ENCODE peak calls at places on chromosomes 3 and 15, in five cellular contexts. B, M, Q, S and G are unnamed samples.

GRCh38 chr15:40597024-40597423 is 3.0 kb downstream of the KNL1 start:
- DNase-seq in Q (no peak), B (no peak), M (no peak), S (no peak), G (no peak)

GRCh38 chr15:68619303-68619698 is 40.5 kb downstream of the CORO2B start:
- DNase-seq in S (no peak), M (no peak), B (no peak), Q (no peak), G (no peak)

GRCh38 chr3:167733961-167734497 is 663 bp downstream of the PDCD10 start:
- DNase-seq in B (no peak), S (peak), M (no peak), Q (no peak), G (no peak)

GRCh38 chr3:71201939-71202338 is 381.6 kb downstream of the FOXP1 start:
- DNase-seq in B (no peak), S (peak), M (peak), Q (no peak), G (no peak)

GRCh38 chr15:61038910-61039309 is 190.2 kb downstream of the RORA start:
- DNase-seq in S (no peak), B (no peak), M (no peak), Q (no peak), G (no peak)

GRCh38 chr15:94297543-94297942 is 66.2 kb downstream of the MCTP2 start:
- DNase-seq in Q (no peak), B (no peak), S (no peak), M (no peak), G (no peak)

GRCh38 chr3:56369914-56370313 is 98.4 kb downstream of the ERC2 start:
- DNase-seq in S (peak), M (no peak), B (no peak), Q (no peak), G (no peak)

GRCh38 chr3:28349397-28350000 is 875 bp upstream of the AZI2 start:
- DNase-seq in B (no peak), S (no peak), M (no peak), Q (no peak), G (no peak)

GRCh38 chr3:81581966-81582599 is 179.4 kb downstream of the GBE1 start:
- DNase-seq in M (peak), B (no peak), S (peak), Q (peak), G (peak)

GRCh38 chr3:8529738-8530525 is 28.3 kb downstream of the LMCD1 start:
- DNase-seq in S (peak), M (peak), Q (no peak), B (no peak), G (no peak)

GRCh38 chr3:66253790-66254620 is 33.2 kb downstream of the SLC25A26 start:
- DNase-seq in B (no peak), M (peak), Q (no peak), S (peak), G (peak)

GRCh38 chr3:110420158-110420641 is 651.4 kb upstream of the NECTIN3 start:
- DNase-seq in B (no peak), M (peak), Q (no peak), S (peak), G (no peak)

GRCh38 chr15:89672221-89673161 is 6.7 kb downstream of the PLIN1 start:
- DNase-seq in S (no peak), M (peak), B (no peak), Q (no peak), G (peak)

GRCh38 chr3:18739098-18739431 is 313.9 kb upstream of the SATB1 start:
- DNase-seq in M (no peak), B (no peak), Q (no peak), S (peak), G (no peak)

GRCh38 chr3:106629215-106629832 is 747.9 kb upstream of the CCDC54 start:
- DNase-seq in B (no peak), S (no peak), M (no peak), Q (no peak), G (no peak)

GRCh38 chr3:106631378-106632083 is 745.7 kb upstream of the CCDC54 start:
- DNase-seq in M (no peak), Q (no peak), B (no peak), S (no peak), G (no peak)

GRCh38 chr3:106624154-106624553 is 753.1 kb upstream of the CCDC54 start:
- DNase-seq in Q (no peak), B (no peak), S (no peak), M (no peak), G (no peak)

GRCh38 chr3:106628407-106628806 is 748.8 kb upstream of the CCDC54 start:
- DNase-seq in Q (no peak), M (peak), B (no peak), S (peak), G (no peak)
- TF ChIP-seq CTCF in Q (no peak), M (peak), B (no peak), S (no peak), G (no peak)

DNA sequence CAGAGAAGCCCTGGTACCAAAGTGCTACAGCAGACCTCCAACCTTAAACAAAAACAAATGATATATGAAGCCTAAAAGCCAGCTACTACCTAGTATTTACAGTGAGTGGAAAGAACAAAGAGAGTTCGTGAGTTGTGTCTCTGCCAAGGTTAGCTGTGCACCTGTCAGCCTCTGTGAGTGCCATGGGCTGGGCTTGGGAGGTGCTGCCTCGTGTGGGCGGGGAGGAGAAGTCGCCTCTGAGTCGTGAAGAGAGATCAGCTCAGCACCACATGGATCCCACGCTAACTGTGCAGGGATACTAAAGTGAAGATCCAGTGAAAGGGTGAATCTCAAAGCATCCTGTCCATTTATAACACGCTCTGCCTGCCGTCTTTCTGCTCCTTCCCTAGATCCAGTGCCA is 101.9 kb downstream of the CHDH start:
- DNase-seq in M (no peak), S (no peak), Q (no peak), B (no peak), G (no peak)
- TF ChIP-seq CTCF in M (no peak), S (no peak), Q (no peak), B (no peak), G (no peak)

GRCh38 chr3:12483872-12484197 is 445 bp upstream of the TSEN2 start:
- DNase-seq in Q (no peak), B (peak), S (no peak), M (no peak), G (no peak)
- TF ChIP-seq CTCF in Q (no peak), B (no peak), S (no peak), M (no peak), G (no peak)

GRCh38 chr3:30496496-30496966 is 109.9 kb upstream of the TGFBR2 start:
- DNase-seq in M (peak), B (no peak), Q (no peak), S (peak), G (no peak)
- TF ChIP-seq CTCF in M (no peak), B (no peak), Q (no peak), S (no peak), G (no peak)

GRCh38 chr3:188076176-188076575 is 77.8 kb upstream of the LPP start:
- DNase-seq in B (no peak), Q (no peak), S (no peak), M (no peak), G (no peak)
- TF ChIP-seq CTCF in B (no peak), Q (no peak), S (no peak), M (no peak), G (no peak)

DNA sequence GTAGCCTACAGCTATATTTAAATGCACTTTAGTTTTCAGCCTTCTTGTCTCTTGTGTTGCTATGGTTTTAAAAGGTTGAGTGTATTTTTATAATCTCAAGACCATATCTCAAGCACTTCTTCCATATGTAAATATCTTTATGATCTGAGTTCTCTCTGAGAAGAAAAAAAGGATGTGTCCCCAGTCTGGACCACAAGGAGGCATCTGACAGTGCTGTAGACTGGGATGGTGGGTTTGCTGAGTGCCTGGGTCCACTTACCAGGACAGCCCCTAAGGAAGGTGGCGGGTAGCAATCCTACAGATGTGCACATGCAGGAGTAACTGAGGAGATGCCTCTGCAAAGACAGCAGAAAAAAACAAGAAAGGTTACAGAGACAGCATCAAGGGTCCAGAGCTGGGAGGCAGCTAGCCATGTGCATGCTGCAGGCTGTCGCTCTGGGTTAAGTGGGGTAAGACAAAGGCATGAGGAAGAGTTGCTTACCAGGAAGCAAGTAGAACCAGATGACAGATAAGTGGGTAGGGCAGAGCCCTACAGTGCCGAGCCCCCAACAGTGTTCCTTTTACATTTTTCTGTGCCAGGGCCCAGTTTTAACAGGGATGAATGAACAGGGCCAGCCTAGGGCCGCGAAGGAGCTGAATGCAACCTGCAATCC is 70.5 kb upstream of the SNRK start:
- DNase-seq in B (no peak), M (no peak), S (no peak), Q (no peak), G (no peak)
- TF ChIP-seq CTCF in B (peak), M (no peak), S (no peak), Q (no peak), G (no peak)